ENCODE peak calls at places on chromosomes 16 and 17, in ten cellular contexts. One of them, this sample, is unnamed.

GRCh38 chr17:36133629-36134259 is 30.1 kb downstream of the CCL4 start:
- DNase-seq in EL: no peak
- DNase-seq in stimulated activated naive CD8-positive, alpha-beta T cell treated with anti-CD3 and anti-CD28 coated beads, Interleukin-15, Interleukin-2, amounts not matched to agents 100 U/mL and 50 U/mL, for 24 hours: no peak
- DNase-seq in NCI-H774: no peak
- DNase-seq in activated gamma-delta T cell treated with Interleukin-2 at 50 U/mL for 16 hours: no peak
- DNase-seq in A549: peak; percentile 12
- DNase-seq in activated CD8-positive, alpha-beta memory T cell treated with anti-CD3 and anti-CD28 coated beads for 48 hours: no peak
- DNase-seq in SJSA1: no peak
- DNase-seq in fibroblast of pulmonary artery: peak; percentile 38
- DNase-seq in T-cell: no peak
- DNase-seq in this sample: no peak

GRCh38 chr17:81801327-81801726 is 2.6 kb upstream of the GCGR start:
- DNase-seq in activated CD8-positive, alpha-beta memory T cell treated with anti-CD3 and anti-CD28 coated beads for 48 hours: no peak
- DNase-seq in T-cell: no peak
- DNase-seq in A549: no peak
- DNase-seq in EL: no peak
- DNase-seq in activated gamma-delta T cell treated with Interleukin-2 at 50 U/mL for 16 hours: no peak
- DNase-seq in SJSA1: no peak
- DNase-seq in NCI-H774: no peak
- DNase-seq in fibroblast of pulmonary artery: no peak
- DNase-seq in stimulated activated naive CD8-positive, alpha-beta T cell treated with anti-CD3 and anti-CD28 coated beads, Interleukin-15, Interleukin-2, amounts not matched to agents 100 U/mL and 50 U/mL, for 24 hours: no peak
- DNase-seq in this sample: no peak

GRCh38 chr17:49513616-49514373 is 18.7 kb downstream of the NGFR start:
- DNase-seq in SJSA1: no peak
- DNase-seq in stimulated activated naive CD8-positive, alpha-beta T cell treated with anti-CD3 and anti-CD28 coated beads, Interleukin-15, Interleukin-2, amounts not matched to agents 100 U/mL and 50 U/mL, for 24 hours: no peak
- DNase-seq in fibroblast of pulmonary artery: no peak
- DNase-seq in T-cell: no peak
- DNase-seq in activated CD8-positive, alpha-beta memory T cell treated with anti-CD3 and anti-CD28 coated beads for 48 hours: no peak
- DNase-seq in activated gamma-delta T cell treated with Interleukin-2 at 50 U/mL for 16 hours: no peak
- DNase-seq in NCI-H774: no peak
- DNase-seq in EL: no peak
- DNase-seq in A549: no peak
- DNase-seq in this sample: no peak

GRCh38 chr17:81233811-81234505 is 4.9 kb downstream of the TEPSIN start:
- DNase-seq in NCI-H774: no peak
- DNase-seq in A549: no peak
- DNase-seq in activated CD8-positive, alpha-beta memory T cell treated with anti-CD3 and anti-CD28 coated beads for 48 hours: no peak
- DNase-seq in T-cell: no peak
- DNase-seq in fibroblast of pulmonary artery: no peak
- DNase-seq in EL: no peak
- DNase-seq in stimulated activated naive CD8-positive, alpha-beta T cell treated with anti-CD3 and anti-CD28 coated beads, Interleukin-15, Interleukin-2, amounts not matched to agents 100 U/mL and 50 U/mL, for 24 hours: no peak
- DNase-seq in activated gamma-delta T cell treated with Interleukin-2 at 50 U/mL for 16 hours: no peak
- DNase-seq in SJSA1: no peak
- DNase-seq in this sample: no peak

GRCh38 chr17:78993241-78993956 is 13.7 kb upstream of the LGALS3BP start:
- DNase-seq in T-cell: no peak
- DNase-seq in EL: peak; percentile 37
- DNase-seq in stimulated activated naive CD8-positive, alpha-beta T cell treated with anti-CD3 and anti-CD28 coated beads, Interleukin-15, Interleukin-2, amounts not matched to agents 100 U/mL and 50 U/mL, for 24 hours: peak; percentile 73
- DNase-seq in NCI-H774: peak; percentile 9
- DNase-seq in activated gamma-delta T cell treated with Interleukin-2 at 50 U/mL for 16 hours: peak; percentile 59
- DNase-seq in activated CD8-positive, alpha-beta memory T cell treated with anti-CD3 and anti-CD28 coated beads for 48 hours: peak; percentile 34
- DNase-seq in A549: peak; percentile 69
- DNase-seq in SJSA1: peak; percentile 49
- DNase-seq in fibroblast of pulmonary artery: peak; percentile 66
- DNase-seq in this sample: no peak

GRCh38 chr16:10618710-10619209 is 38.4 kb upstream of the EMP2 start:
- DNase-seq in activated CD8-positive, alpha-beta memory T cell treated with anti-CD3 and anti-CD28 coated beads for 48 hours: no peak
- DNase-seq in NCI-H774: no peak
- DNase-seq in T-cell: no peak
- DNase-seq in EL: no peak
- DNase-seq in A549: no peak
- DNase-seq in stimulated activated naive CD8-positive, alpha-beta T cell treated with anti-CD3 and anti-CD28 coated beads, Interleukin-15, Interleukin-2, amounts not matched to agents 100 U/mL and 50 U/mL, for 24 hours: no peak
- DNase-seq in fibroblast of pulmonary artery: no peak
- DNase-seq in activated gamma-delta T cell treated with Interleukin-2 at 50 U/mL for 16 hours: no peak
- DNase-seq in SJSA1: no peak
- DNase-seq in this sample: no peak

GRCh38 chr16:75550211-75550662 is 5.8 kb downstream of the TMEM231 start:
- DNase-seq in activated gamma-delta T cell treated with Interleukin-2 at 50 U/mL for 16 hours: no peak
- DNase-seq in EL: peak; percentile 25
- DNase-seq in T-cell: no peak
- DNase-seq in NCI-H774: no peak
- DNase-seq in stimulated activated naive CD8-positive, alpha-beta T cell treated with anti-CD3 and anti-CD28 coated beads, Interleukin-15, Interleukin-2, amounts not matched to agents 100 U/mL and 50 U/mL, for 24 hours: peak; percentile 36
- DNase-seq in activated CD8-positive, alpha-beta memory T cell treated with anti-CD3 and anti-CD28 coated beads for 48 hours: no peak
- DNase-seq in SJSA1: peak; percentile 9
- DNase-seq in fibroblast of pulmonary artery: peak; percentile 58
- DNase-seq in A549: peak; percentile 61
- DNase-seq in this sample: no peak

GRCh38 chr17:34797724-34798123 is 163.5 kb downstream of the CCT6B start:
- DNase-seq in activated CD8-positive, alpha-beta memory T cell treated with anti-CD3 and anti-CD28 coated beads for 48 hours: no peak
- DNase-seq in EL: peak; percentile 17
- DNase-seq in activated gamma-delta T cell treated with Interleukin-2 at 50 U/mL for 16 hours: no peak
- DNase-seq in SJSA1: no peak
- DNase-seq in stimulated activated naive CD8-positive, alpha-beta T cell treated with anti-CD3 and anti-CD28 coated beads, Interleukin-15, Interleukin-2, amounts not matched to agents 100 U/mL and 50 U/mL, for 24 hours: peak; percentile 29
- DNase-seq in A549: peak; percentile 11
- DNase-seq in T-cell: no peak
- DNase-seq in NCI-H774: no peak
- DNase-seq in fibroblast of pulmonary artery: peak; percentile 26
- DNase-seq in this sample: no peak

GRCh38 chr16:48323783-48324775 is 61.1 kb downstream of the SIAH1 start:
- DNase-seq in activated CD8-positive, alpha-beta memory T cell treated with anti-CD3 and anti-CD28 coated beads for 48 hours: no peak
- DNase-seq in activated gamma-delta T cell treated with Interleukin-2 at 50 U/mL for 16 hours: no peak
- DNase-seq in stimulated activated naive CD8-positive, alpha-beta T cell treated with anti-CD3 and anti-CD28 coated beads, Interleukin-15, Interleukin-2, amounts not matched to agents 100 U/mL and 50 U/mL, for 24 hours: no peak
- DNase-seq in A549: no peak
- DNase-seq in fibroblast of pulmonary artery: no peak
- DNase-seq in NCI-H774: no peak
- DNase-seq in EL: no peak
- DNase-seq in T-cell: no peak
- DNase-seq in SJSA1: peak; percentile 34
- DNase-seq in this sample: no peak

GRCh38 chr16:76162046-76162445 is 115.2 kb upstream of the CNTNAP4 start:
- DNase-seq in SJSA1: no peak
- DNase-seq in T-cell: no peak
- DNase-seq in A549: no peak
- DNase-seq in NCI-H774: no peak
- DNase-seq in fibroblast of pulmonary artery: no peak
- DNase-seq in stimulated activated naive CD8-positive, alpha-beta T cell treated with anti-CD3 and anti-CD28 coated beads, Interleukin-15, Interleukin-2, amounts not matched to agents 100 U/mL and 50 U/mL, for 24 hours: no peak
- DNase-seq in activated CD8-positive, alpha-beta memory T cell treated with anti-CD3 and anti-CD28 coated beads for 48 hours: no peak
- DNase-seq in EL: no peak
- DNase-seq in activated gamma-delta T cell treated with Interleukin-2 at 50 U/mL for 16 hours: no peak
- DNase-seq in this sample: no peak

GRCh38 chr17:16930571-16931317 is 41.2 kb downstream of the TNFRSF13B start:
- DNase-seq in SJSA1: no peak
- DNase-seq in A549: no peak
- DNase-seq in NCI-H774: no peak
- DNase-seq in activated CD8-positive, alpha-beta memory T cell treated with anti-CD3 and anti-CD28 coated beads for 48 hours: no peak
- DNase-seq in activated gamma-delta T cell treated with Interleukin-2 at 50 U/mL for 16 hours: no peak
- DNase-seq in fibroblast of pulmonary artery: no peak
- DNase-seq in EL: no peak
- DNase-seq in stimulated activated naive CD8-positive, alpha-beta T cell treated with anti-CD3 and anti-CD28 coated beads, Interleukin-15, Interleukin-2, amounts not matched to agents 100 U/mL and 50 U/mL, for 24 hours: no peak
- DNase-seq in T-cell: no peak
- DNase-seq in this sample: no peak

This sample was measured in cortex of kidney.